ENCODE peak calls at places on chromosomes 16 and 17, in five cellular contexts. H is trophoblast cell, X is H1, R is H9, E is neuronal stem cell. W is an unnamed sample.

GRCh38 chr17:15952916-15953865 is 8.3 kb downstream of the ADORA2B start:
- DNase-seq in E (no peak), H (no peak), X (no peak), R (no peak), W (no peak)

GRCh38 chr16:15650698-15651161 is 685 bp downstream of the NDE1 start:
- DNase-seq in X (no peak), H (no peak), R (peak), E (peak), W (peak)

GRCh38 chr17:49045376-49045775 is 48.2 kb downstream of the IGF2BP1 start:
- DNase-seq in E (no peak), H (no peak), R (no peak), X (no peak), W (no peak)

GRCh38 chr17:49583226-49583625 is 7.6 kb downstream of the NXPH3 start:
- DNase-seq in E (no peak), R (no peak), X (no peak), H (no peak), W (no peak)

GRCh38 chr17:13545941-13546340 is 55.8 kb downstream of the HS3ST3A1 start:
- DNase-seq in H (no peak), X (no peak), R (no peak), E (no peak), W (no peak)

GRCh38 chr16:25449802-25450201 is 192.2 kb upstream of the ZKSCAN2 start:
- DNase-seq in E (no peak), H (no peak), X (no peak), R (no peak), W (no peak)

GRCh38 chr16:69408451-69408850 is 16.0 kb upstream of the CYB5B start:
- DNase-seq in R (no peak), H (no peak), X (no peak), E (no peak), W (no peak)

GRCh38 chr17:67974598-67975066 is 21.6 kb downstream of the C17orf58 start:
- DNase-seq in X (peak), E (peak), R (peak), H (no peak), W (no peak)

GRCh38 chr16:50268352-50268751 is 2.0 kb downstream of the ADCY7 start:
- DNase-seq in X (no peak), R (no peak), H (peak), E (no peak), W (no peak)

GRCh38 chr16:10876799-10877341 is at the start of gene CIITA:
- DNase-seq in H (peak), X (no peak), R (peak), E (no peak), W (no peak)

GRCh38 chr17:51687887-51688286 is 427.5 kb downstream of the UTP18 start:
- DNase-seq in E (no peak), H (no peak), R (peak), X (no peak), W (no peak)

GRCh38 chr17:81045590-81046095 is 10.7 kb downstream of the BAIAP2 start:
- DNase-seq in E (no peak), H (no peak), X (no peak), R (no peak), W (no peak)

GRCh38 chr17:5706835-5707234 is 122.5 kb upstream of the NLRP1 start:
- DNase-seq in R (peak), E (peak), X (peak), H (peak), W (peak)

GRCh38 chr17:57991537-57991936 is 3.5 kb upstream of the VEZF1 start:
- DNase-seq in H (no peak), X (no peak), R (no peak), E (no peak), W (no peak)

GRCh38 chr17:39751637-39752036 is 13.9 kb downstream of the GRB7 start:
- DNase-seq in H (no peak), R (peak), X (no peak), E (no peak), W (no peak)

GRCh38 chr17:6639651-6640535 is 618 bp downstream of the KIAA0753 start:
- DNase-seq in H (peak), R (peak), X (no peak), E (no peak), W (peak)

GRCh38 chr17:6487243-6488007 is 43.2 kb downstream of the PIMREG start:
- DNase-seq in E (no peak), X (no peak), R (no peak), H (no peak), W (no peak)

GRCh38 chr17:8079291-8080207 is 8.0 kb downstream of the ALOX12B start:
- DNase-seq in E (peak), H (peak), R (peak), X (peak), W (peak)

GRCh38 chr17:41785876-41786226 is 660 bp downstream of the JUP start:
- DNase-seq in X (peak), R (peak), H (peak), E (no peak), W (no peak)

GRCh38 chr17:40122466-40122943 is 734 bp downstream of the MSL1 start:
- DNase-seq in X (peak), R (peak), H (peak), E (no peak), W (peak)

GRCh38 chr16:66161942-66162341 is 204.5 kb upstream of the CDH5 start:
- DNase-seq in X (no peak), E (no peak), H (no peak), R (no peak), W (no peak)

GRCh38 chr17:28643979-28644781 is 778 bp downstream of the BLTP2 start:
- DNase-seq in R (peak), E (peak), H (peak), X (peak), W (peak)

GRCh38 chr16:540645-541340 is 13.3 kb downstream of the CAPN15 start:
- DNase-seq in H (no peak), E (no peak), X (no peak), R (no peak), W (no peak)

GRCh38 chr17:16215965-16216316 is 607 bp upstream of the NCOR1 start:
- DNase-seq in R (peak), H (peak), E (no peak), X (no peak), W (no peak)

GRCh38 chr16:1005286-1005685 is 23.7 kb downstream of the SOX8 start:
- DNase-seq in R (no peak), H (no peak), E (no peak), X (no peak), W (no peak)

GRCh38 chr16:55474821-55475220 is 4.2 kb upstream of the MMP2 start:
- DNase-seq in H (peak), E (no peak), R (no peak), X (no peak), W (no peak)

DNA sequence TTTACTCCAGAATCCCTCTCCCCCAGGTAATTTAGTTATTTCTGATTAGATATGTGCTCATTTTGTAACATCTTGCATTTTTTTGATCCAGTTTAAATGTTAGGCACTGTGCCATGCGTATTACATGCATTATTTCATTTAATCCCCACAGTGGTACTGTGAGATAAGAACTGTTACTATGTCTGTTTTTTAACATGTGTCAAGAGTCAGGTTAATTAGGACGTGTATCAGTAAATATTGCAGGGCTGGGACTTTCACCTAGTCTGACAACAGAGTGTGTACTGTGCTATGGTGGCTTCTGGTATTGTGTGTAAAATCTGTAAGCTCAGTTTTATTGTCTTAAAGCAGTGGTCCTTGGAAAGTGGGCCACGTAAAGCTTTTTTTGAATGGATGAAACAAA is 10.6 kb downstream of the RSPRY1 start:
- DNase-seq in E (no peak), H (no peak), R (no peak), X (no peak), W (no peak)
- H3K4ac ChIP-seq in E (no peak), H (no peak), R (no peak), X (no peak), W (no peak)

GRCh38 chr16:5653041-5653440 is 555.4 kb upstream of the EEF2KMT start:
- DNase-seq in X (no peak), H (no peak), R (no peak), E (no peak), W (no peak)

GRCh38 chr16:5649762-5650445 is 552.3 kb upstream of the EEF2KMT start:
- DNase-seq in E (no peak), H (no peak), X (no peak), R (no peak), W (no peak)

DNA sequence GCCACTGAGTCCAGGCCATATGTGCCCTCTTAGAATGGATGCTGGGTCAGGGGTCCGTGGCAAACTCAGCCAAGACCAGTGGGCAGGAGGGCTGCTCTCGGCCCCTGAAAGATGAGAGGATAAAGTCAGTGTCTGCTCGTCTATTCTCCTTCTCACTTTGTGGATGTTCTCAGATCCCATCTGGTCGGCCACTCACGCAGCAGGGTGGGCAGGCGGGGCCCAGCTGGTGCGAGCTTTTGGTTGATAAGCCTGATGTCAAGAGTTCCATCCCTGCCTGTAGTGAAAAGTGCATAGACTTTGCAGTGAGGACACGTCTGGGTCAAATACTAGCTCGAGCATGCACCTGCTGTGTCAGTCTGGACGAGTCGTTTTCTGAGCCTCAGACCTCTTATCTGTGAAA is 556.2 kb upstream of the EEF2KMT start:
- DNase-seq in E (no peak), R (no peak), H (no peak), X (no peak), W (no peak)
- H2BK12ac ChIP-seq in E (no peak), R (no peak), H (no peak), X (no peak), W (no peak)

DNA sequence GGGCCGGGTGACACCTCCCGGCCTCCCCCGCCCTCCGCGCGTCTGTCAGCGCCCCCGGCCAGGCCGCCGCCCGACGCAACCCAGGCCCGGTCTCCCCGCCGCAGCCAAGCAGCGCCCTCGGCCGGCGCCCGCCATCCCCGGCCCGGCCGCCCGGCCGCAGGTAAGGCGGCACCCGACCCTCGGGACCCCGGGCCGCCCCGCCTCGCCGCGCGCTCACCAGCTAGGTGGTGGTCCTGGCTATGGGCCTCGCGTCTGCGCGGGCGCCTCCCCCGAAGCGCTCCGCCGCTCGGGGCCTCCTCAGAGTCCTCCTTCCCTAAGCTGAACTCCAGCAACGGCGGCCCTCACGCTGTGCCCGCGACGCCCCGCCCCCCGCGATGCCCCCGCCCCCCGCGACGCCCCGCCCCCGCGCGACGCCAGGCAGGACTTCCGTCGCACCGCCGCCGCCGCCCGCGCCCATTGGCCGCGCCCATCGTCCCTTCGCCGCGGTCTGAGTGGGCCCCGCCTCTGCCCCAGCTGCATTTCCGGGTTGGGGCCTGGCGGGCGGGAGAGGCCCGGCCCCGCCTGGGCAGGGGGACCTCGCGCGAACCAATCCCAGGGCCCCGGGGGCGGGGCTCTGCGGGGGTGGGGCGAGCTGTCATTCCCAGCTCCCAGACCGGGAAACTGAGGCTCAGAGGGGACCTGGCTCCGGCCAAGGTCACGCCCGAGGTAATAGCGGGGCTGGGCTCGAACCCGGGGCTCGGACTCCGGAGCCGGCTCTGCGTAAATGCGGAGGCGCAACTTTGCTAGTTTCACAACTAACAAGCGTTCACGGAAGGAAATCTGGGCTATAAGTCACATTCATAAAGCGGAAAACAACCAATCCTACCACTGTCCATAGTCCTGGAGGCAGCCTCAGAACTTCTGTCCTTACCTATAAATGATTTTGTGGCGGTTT is 9.0 kb upstream of the KCTD5 start:
- DNase-seq in X (peak), H (peak), E (peak), R (peak), W (peak)
- H3K4ac ChIP-seq in X (no peak), H (peak), E (no peak), R (no peak), W (no peak)

GRCh38 chr16:61726125-61726524 is 310.1 kb downstream of the CDH8 start:
- DNase-seq in H (no peak), R (no peak), X (no peak), E (no peak), W (no peak)

GRCh38 chr16:61730997-61731396 is 305.2 kb downstream of the CDH8 start:
- DNase-seq in E (no peak), R (no peak), H (no peak), X (no peak), W (no peak)
- H2BK12ac ChIP-seq in E (no peak), R (no peak), H (no peak), X (no peak), W (no peak)

DNA sequence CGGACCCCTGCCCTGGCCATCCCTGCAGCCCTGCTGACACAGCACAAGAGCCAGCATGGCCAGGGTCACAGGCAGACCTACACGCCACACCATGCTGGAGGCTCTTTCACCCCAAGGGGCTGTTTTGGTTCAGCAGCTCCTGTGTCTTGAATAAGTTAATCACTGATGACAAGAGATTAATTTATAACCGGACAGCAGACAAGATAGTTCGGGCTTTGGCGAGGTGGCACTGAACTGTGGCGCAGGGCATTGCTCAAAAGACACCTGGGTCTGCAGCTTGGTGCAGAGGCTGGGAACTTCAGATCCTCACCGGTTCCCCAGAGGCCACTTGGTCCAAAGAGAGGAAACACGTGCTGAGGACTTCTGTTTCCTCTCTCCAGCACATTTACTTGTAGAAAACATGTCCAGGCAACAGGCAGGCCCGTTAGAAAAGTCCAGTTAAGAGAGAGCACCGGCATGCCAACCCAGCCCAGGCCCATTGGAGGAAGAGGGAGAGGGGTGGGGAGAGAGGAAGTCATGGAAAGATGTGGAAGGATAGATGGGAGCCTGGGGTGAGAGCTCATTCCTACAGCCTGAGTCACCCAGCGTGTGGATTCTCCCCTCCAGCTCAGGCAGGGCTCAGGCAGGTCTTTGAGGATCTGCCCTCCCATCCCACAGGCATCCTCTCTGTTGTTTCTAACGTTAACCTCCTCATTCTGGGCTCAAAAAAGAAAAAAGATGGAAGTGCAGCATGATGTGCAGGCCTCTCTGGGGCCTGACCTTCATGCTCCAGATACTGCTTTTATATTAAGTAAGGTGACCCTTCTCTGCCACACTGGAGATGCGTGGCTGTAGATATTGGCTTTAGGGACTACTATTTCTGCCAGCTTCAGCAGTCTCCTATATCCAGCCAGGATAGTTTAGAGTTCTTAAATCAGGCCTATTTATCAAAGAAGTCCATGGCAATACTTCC is 80.0 kb upstream of the HNF1B start:
- DNase-seq in R (peak), E (no peak), X (no peak), H (no peak), W (peak)
- H3K4ac ChIP-seq in R (no peak), E (no peak), X (no peak), H (no peak), W (peak)

DNA sequence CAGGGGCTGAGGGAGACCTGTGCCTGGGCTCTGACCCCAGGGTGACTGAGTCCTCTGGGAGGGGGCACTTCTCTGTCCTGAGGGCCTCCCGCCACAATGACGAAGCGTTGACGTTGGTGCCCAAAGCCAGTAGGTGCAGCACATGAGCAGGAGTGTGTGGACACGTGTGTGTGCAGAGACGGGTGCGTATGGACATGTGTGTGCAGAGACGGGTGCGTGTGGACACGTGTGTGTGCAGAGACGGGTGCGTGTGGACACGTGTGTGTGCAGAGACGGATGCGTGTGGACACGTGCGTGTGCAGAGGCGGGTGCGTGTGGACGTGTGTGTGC is 726 bp upstream of the CD7 start:
- DNase-seq in H (no peak), X (no peak), R (no peak), E (no peak), W (no peak)
- H2BK12ac ChIP-seq in H (no peak), X (peak), R (no peak), E (peak), W (no peak)

GRCh38 chr16:3857189-3858013 is 23.1 kb downstream of the CREBBP start:
- DNase-seq in E (no peak), H (peak), X (no peak), R (no peak), W (peak)

GRCh38 chr16:3854740-3855139 is 25.8 kb downstream of the CREBBP start:
- DNase-seq in E (no peak), H (no peak), X (no peak), R (no peak), W (peak)

GRCh38 chr16:3858809-3859208 is 21.7 kb downstream of the CREBBP start:
- DNase-seq in X (no peak), H (no peak), E (no peak), R (no peak), W (no peak)

GRCh38 chr16:3855142-3855541 is 25.4 kb downstream of the CREBBP start:
- DNase-seq in H (no peak), R (no peak), X (no peak), E (no peak), W (no peak)

GRCh38 chr16:3856367-3857141 is 24.0 kb downstream of the CREBBP start:
- DNase-seq in E (no peak), H (no peak), X (no peak), R (no peak), W (no peak)
- H3K4ac ChIP-seq in E (no peak), H (peak), X (no peak), R (no peak), W (no peak)